ENCODE peak calls at places on chromosomes 2 and 18, in seven cellular contexts. One of them, this sample, is unnamed.

GRCh38 chr2:95301876-95302641 is 4.9 kb downstream of the KCNIP3 start:
- DNase-seq in heart left ventricle: no peak
- DNase-seq in PC-9: no peak
- DNase-seq in PC-3: no peak
- DNase-seq in adrenal gland: no peak
- DNase-seq in stomach: no peak
- DNase-seq in MM.1S: no peak
- DNase-seq in this sample: no peak

GRCh38 chr2:127293386-127293757 is 572 bp downstream of the ERCC3 start:
- DNase-seq in heart left ventricle: no peak
- DNase-seq in PC-9: no peak
- DNase-seq in PC-3: peak; percentile 24
- DNase-seq in adrenal gland: no peak
- DNase-seq in stomach: no peak
- DNase-seq in MM.1S: no peak
- DNase-seq in this sample: no peak

GRCh38 chr2:128512664-128513415 is 194.2 kb upstream of the HS6ST1 start:
- DNase-seq in heart left ventricle: no peak
- DNase-seq in PC-9: no peak
- DNase-seq in PC-3: no peak
- DNase-seq in adrenal gland: no peak
- DNase-seq in stomach: no peak
- DNase-seq in MM.1S: no peak
- DNase-seq in this sample: no peak

GRCh38 chr18:8844721-8845148 is 139.4 kb downstream of the MTCL1 start:
- DNase-seq in heart left ventricle: no peak
- DNase-seq in PC-9: no peak
- DNase-seq in PC-3: peak; percentile 77
- DNase-seq in adrenal gland: no peak
- DNase-seq in stomach: no peak
- DNase-seq in MM.1S: no peak
- DNase-seq in this sample: no peak

GRCh38 chr2:172253190-172254052 is 150.7 kb upstream of the DLX2 start:
- DNase-seq in heart left ventricle: peak; percentile 71
- DNase-seq in PC-9: peak; percentile 99
- DNase-seq in PC-3: peak; percentile 98
- DNase-seq in adrenal gland: peak; percentile 85
- DNase-seq in stomach: peak; percentile 50
- DNase-seq in MM.1S: no peak
- DNase-seq in this sample: peak; percentile 53

GRCh38 chr2:121071058-121071504 is 213.9 kb downstream of the TFCP2L1 start:
- DNase-seq in heart left ventricle: peak; percentile 57
- DNase-seq in PC-9: peak; percentile 84
- DNase-seq in PC-3: peak; percentile 75
- DNase-seq in adrenal gland: peak; percentile 71
- DNase-seq in stomach: peak; percentile 80
- DNase-seq in MM.1S: no peak
- DNase-seq in this sample: peak; percentile 70

GRCh38 chr2:3461781-3462492 is 57.4 kb downstream of the ADI1 start:
- DNase-seq in heart left ventricle: no peak
- DNase-seq in PC-9: peak; percentile 23
- DNase-seq in PC-3: peak; percentile 81
- DNase-seq in adrenal gland: peak; percentile 8
- DNase-seq in stomach: no peak
- DNase-seq in MM.1S: peak; percentile 74
- DNase-seq in this sample: no peak

GRCh38 chr2:65991864-65992554 is 442.9 kb upstream of the MEIS1 start:
- DNase-seq in heart left ventricle: no peak
- DNase-seq in PC-9: no peak
- DNase-seq in PC-3: no peak
- DNase-seq in adrenal gland: no peak
- DNase-seq in stomach: no peak
- DNase-seq in MM.1S: no peak
- DNase-seq in this sample: no peak

GRCh38 chr2:41038408-41038807 is 586.5 kb upstream of the SLC8A1 start:
- DNase-seq in heart left ventricle: no peak
- DNase-seq in PC-9: no peak
- DNase-seq in PC-3: no peak
- DNase-seq in adrenal gland: no peak
- DNase-seq in stomach: no peak
- DNase-seq in MM.1S: no peak
- DNase-seq in this sample: no peak

GRCh38 chr2:239758325-239758877 is 266.7 kb downstream of the NDUFA10 start:
- DNase-seq in heart left ventricle: no peak
- DNase-seq in PC-9: peak; percentile 44
- DNase-seq in PC-3: peak; percentile 74
- DNase-seq in adrenal gland: no peak
- DNase-seq in stomach: no peak
- DNase-seq in MM.1S: no peak
- DNase-seq in this sample: no peak

GRCh38 chr2:235026137-235026536 is 74.3 kb downstream of the SH3BP4 start:
- DNase-seq in heart left ventricle: no peak
- DNase-seq in PC-9: peak; percentile 87
- DNase-seq in PC-3: peak; percentile 95
- DNase-seq in adrenal gland: peak; percentile 82
- DNase-seq in stomach: peak; percentile 61
- DNase-seq in MM.1S: no peak
- DNase-seq in this sample: no peak

GRCh38 chr2:141900826-141901225 is 230.0 kb downstream of the LRP1B start:
- DNase-seq in heart left ventricle: no peak
- DNase-seq in PC-9: no peak
- DNase-seq in PC-3: no peak
- DNase-seq in adrenal gland: no peak
- DNase-seq in stomach: no peak
- DNase-seq in MM.1S: no peak
- DNase-seq in this sample: no peak

GRCh38 chr2:57510704-57511103 is 535.9 kb upstream of the VRK2 start:
- DNase-seq in heart left ventricle: no peak
- DNase-seq in PC-9: no peak
- DNase-seq in PC-3: no peak
- DNase-seq in adrenal gland: no peak
- DNase-seq in stomach: no peak
- DNase-seq in MM.1S: no peak
- DNase-seq in this sample: no peak

GRCh38 chr2:53826587-53827397 is 33.0 kb downstream of the GPR75 start:
- DNase-seq in heart left ventricle: no peak
- DNase-seq in PC-9: no peak
- DNase-seq in PC-3: no peak
- DNase-seq in adrenal gland: no peak
- DNase-seq in stomach: no peak
- DNase-seq in MM.1S: no peak
- DNase-seq in this sample: no peak

GRCh38 chr2:26631815-26632214 is 9.4 kb downstream of the CIB4 start:
- DNase-seq in heart left ventricle: no peak
- DNase-seq in PC-9: no peak
- DNase-seq in PC-3: no peak
- DNase-seq in adrenal gland: no peak
- DNase-seq in stomach: no peak
- DNase-seq in MM.1S: no peak
- DNase-seq in this sample: no peak

GRCh38 chr2:105102963-105103421 is 65.1 kb downstream of the MRPS9 start:
- DNase-seq in heart left ventricle: no peak
- DNase-seq in PC-9: peak; percentile 64
- DNase-seq in PC-3: peak; percentile 92
- DNase-seq in adrenal gland: no peak
- DNase-seq in stomach: no peak
- DNase-seq in MM.1S: no peak
- DNase-seq in this sample: no peak

GRCh38 chr2:108267117-108267516 is 21.6 kb upstream of the SULT1C2 start:
- DNase-seq in heart left ventricle: no peak
- DNase-seq in PC-9: no peak
- DNase-seq in PC-3: peak; percentile 41
- DNase-seq in adrenal gland: no peak
- DNase-seq in stomach: no peak
- DNase-seq in MM.1S: no peak
- DNase-seq in this sample: peak; percentile 43

GRCh38 chr18:3660719-3661118 is 210.7 kb downstream of the TGIF1 start:
- DNase-seq in heart left ventricle: no peak
- DNase-seq in PC-9: no peak
- DNase-seq in PC-3: no peak
- DNase-seq in adrenal gland: no peak
- DNase-seq in stomach: no peak
- DNase-seq in MM.1S: no peak
- DNase-seq in this sample: no peak

GRCh38 chr18:58222439-58223125 is 178.6 kb downstream of the NEDD4L start:
- DNase-seq in heart left ventricle: no peak
- DNase-seq in PC-9: no peak
- DNase-seq in PC-3: peak; percentile 51
- DNase-seq in adrenal gland: no peak
- DNase-seq in stomach: no peak
- DNase-seq in MM.1S: no peak
- DNase-seq in this sample: no peak

DNA sequence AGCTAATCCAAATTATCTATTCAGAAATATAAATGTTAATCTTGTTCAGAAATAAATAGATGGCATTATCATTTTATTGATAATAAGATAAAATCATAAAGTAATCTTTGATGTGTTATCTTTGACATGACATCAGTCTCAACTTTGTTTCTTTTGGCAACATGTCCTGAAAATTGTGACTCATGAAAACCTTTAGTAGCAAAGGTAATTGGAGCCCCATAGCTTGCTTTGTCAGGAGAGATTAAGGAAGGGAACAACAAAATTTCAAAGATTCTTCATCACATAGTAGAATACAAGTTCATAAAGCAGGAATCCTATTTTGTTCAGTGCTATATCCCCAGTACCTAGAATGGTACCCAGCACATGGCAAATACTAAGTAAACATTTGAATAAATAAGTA is 165.4 kb downstream of the KCNE4 start:
- DNase-seq in heart left ventricle: no peak
- DNase-seq in PC-9: no peak
- DNase-seq in PC-3: peak; percentile 59
- DNase-seq in adrenal gland: no peak
- DNase-seq in stomach: no peak
- DNase-seq in MM.1S: no peak
- DNase-seq in this sample: no peak
- H3K27me3 ChIP-seq in heart left ventricle: no peaks in the 10 kb centered on the region
- H3K27me3 ChIP-seq in PC-9: no peaks in the 10 kb centered on the region
- H3K27me3 ChIP-seq in PC-3: peaks cover 48% of the 10 kb centered on the region
- H3K27me3 ChIP-seq in adrenal gland: no peaks in the 10 kb centered on the region
- H3K27me3 ChIP-seq in stomach: no peaks in the 10 kb centered on the region
- H3K27me3 ChIP-seq in MM.1S: no peaks in the 10 kb centered on the region
- H3K27me3 ChIP-seq in this sample: no peaks in the 10 kb centered on the region

GRCh38 chr2:157748371-157749132 is 119.9 kb upstream of the ACVR1C start:
- DNase-seq in heart left ventricle: no peak
- DNase-seq in PC-9: no peak
- DNase-seq in PC-3: no peak
- DNase-seq in adrenal gland: no peak
- DNase-seq in stomach: no peak
- DNase-seq in MM.1S: no peak
- DNase-seq in this sample: no peak

GRCh38 chr2:157744571-157745076 is 116.0 kb upstream of the ACVR1C start:
- DNase-seq in heart left ventricle: no peak
- DNase-seq in PC-9: no peak
- DNase-seq in PC-3: no peak
- DNase-seq in adrenal gland: no peak
- DNase-seq in stomach: no peak
- DNase-seq in MM.1S: no peak
- DNase-seq in this sample: no peak

GRCh38 chr2:157747280-157747679 is 118.6 kb upstream of the ACVR1C start:
- DNase-seq in heart left ventricle: no peak
- DNase-seq in PC-9: no peak
- DNase-seq in PC-3: no peak
- DNase-seq in adrenal gland: no peak
- DNase-seq in stomach: no peak
- DNase-seq in MM.1S: no peak
- DNase-seq in this sample: no peak

GRCh38 chr2:157747695-157748370 is 119.2 kb upstream of the ACVR1C start:
- DNase-seq in heart left ventricle: no peak
- DNase-seq in PC-9: no peak
- DNase-seq in PC-3: no peak
- DNase-seq in adrenal gland: no peak
- DNase-seq in stomach: no peak
- DNase-seq in MM.1S: no peak
- DNase-seq in this sample: no peak

GRCh38 chr2:157746234-157746950 is 117.7 kb upstream of the ACVR1C start:
- DNase-seq in heart left ventricle: no peak
- DNase-seq in PC-9: no peak
- DNase-seq in PC-3: no peak
- DNase-seq in adrenal gland: no peak
- DNase-seq in stomach: no peak
- DNase-seq in MM.1S: no peak
- DNase-seq in this sample: no peak
- H3K27ac ChIP-seq in heart left ventricle: no peak overlapping the region
- H3K27ac ChIP-seq in PC-9: no peak overlapping the region
- H3K27ac ChIP-seq in PC-3: no peak overlapping the region
- H3K27ac ChIP-seq in adrenal gland: no peak overlapping the region
- H3K27ac ChIP-seq in stomach: no peak overlapping the region
- H3K27ac ChIP-seq in MM.1S: no peak overlapping the region
- H3K27ac ChIP-seq in this sample: no peak overlapping the region

DNA sequence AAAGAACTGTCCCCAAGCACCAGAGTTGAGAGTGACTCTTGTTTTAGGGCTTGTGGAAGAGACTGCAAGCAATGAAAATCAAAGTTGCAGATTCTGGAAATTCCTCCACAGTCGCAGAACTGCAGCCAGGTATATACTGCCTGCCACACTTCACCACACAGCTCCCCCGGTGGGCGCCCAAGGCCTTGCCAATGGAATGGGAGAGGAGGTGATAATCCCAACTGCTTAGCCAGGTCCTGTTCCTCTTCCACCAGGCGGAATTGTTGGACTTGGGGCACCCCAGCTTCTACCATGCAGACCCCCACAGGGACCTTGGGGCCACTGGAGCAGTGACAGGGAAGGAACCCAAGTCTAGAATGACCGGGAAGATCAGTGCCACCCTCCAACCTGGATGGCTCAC is 4.8 kb upstream of the PDIA6 start:
- DNase-seq in heart left ventricle: no peak
- DNase-seq in PC-9: peak; percentile 30
- DNase-seq in PC-3: peak; percentile 51
- DNase-seq in adrenal gland: no peak
- DNase-seq in stomach: no peak
- DNase-seq in MM.1S: no peak
- DNase-seq in this sample: no peak
- TF ChIP-seq CTCF in heart left ventricle: no peak
- TF ChIP-seq CTCF in PC-9: peak; percentile 53
- TF ChIP-seq CTCF in PC-3: peak; percentile 61
- TF ChIP-seq CTCF in adrenal gland: no peak
- TF ChIP-seq CTCF in stomach: no peak
- TF ChIP-seq CTCF in MM.1S: peak; percentile 59
- TF ChIP-seq CTCF in this sample: no peak

DNA sequence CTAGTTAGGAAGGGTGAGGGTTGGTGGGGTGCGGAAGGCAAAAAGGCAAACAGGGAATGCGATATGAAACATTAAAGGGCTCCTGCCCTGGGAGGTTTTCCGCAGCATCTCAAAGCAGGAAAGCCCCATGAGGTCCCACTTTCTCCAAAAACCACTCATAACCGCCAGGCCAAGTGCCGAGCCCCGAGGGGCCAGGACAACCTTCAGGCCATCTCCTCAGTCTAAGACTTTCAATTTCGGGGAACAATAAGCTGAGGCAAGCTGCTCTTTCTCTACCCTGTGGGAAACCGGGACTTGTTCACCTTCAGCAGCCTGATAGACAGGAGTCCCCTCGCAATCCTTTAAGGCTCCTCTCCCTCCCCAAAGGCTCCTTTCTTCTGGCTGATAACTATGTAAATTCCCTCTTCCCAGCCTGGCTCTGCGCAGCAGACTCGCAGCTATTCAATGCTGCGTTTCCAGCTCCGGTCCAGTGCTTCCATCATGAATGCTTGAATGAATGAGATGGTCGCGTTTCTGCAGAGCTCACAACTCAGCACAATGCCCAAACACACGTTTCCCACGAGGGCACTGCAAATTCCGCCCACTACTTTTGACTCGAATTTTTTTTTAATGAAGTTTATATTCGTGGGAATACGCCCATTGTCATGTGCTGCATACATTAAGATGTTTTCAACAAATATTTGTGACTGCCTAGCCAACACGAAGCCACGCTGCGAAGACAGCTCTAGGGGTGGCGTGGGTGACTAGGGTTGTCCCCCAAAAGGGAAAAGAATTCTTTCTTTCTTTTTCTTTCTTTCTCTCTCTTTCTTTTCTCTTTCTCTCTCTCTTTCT is 1.4 kb downstream of the LAMA1 start:
- DNase-seq in heart left ventricle: no peak
- DNase-seq in PC-9: no peak
- DNase-seq in PC-3: no peak
- DNase-seq in adrenal gland: no peak
- DNase-seq in stomach: no peak
- DNase-seq in MM.1S: no peak
- DNase-seq in this sample: no peak
- H3K27me3 ChIP-seq in heart left ventricle: peaks cover 80% of the 10 kb centered on the region
- H3K27me3 ChIP-seq in PC-9: peaks cover 25% of the 10 kb centered on the region
- H3K27me3 ChIP-seq in PC-3: peaks cover 87% of the 10 kb centered on the region
- H3K27me3 ChIP-seq in adrenal gland: peaks cover 45% of the 10 kb centered on the region
- H3K27me3 ChIP-seq in stomach: peaks cover 82% of the 10 kb centered on the region
- H3K27me3 ChIP-seq in MM.1S: no peaks in the 10 kb centered on the region
- H3K27me3 ChIP-seq in this sample: peaks cover 42% of the 10 kb centered on the region

This sample was measured in colonic mucosa.